ENCODE peak calls at places on chromosomes 13 and 19, in nine cellular contexts. O is uterus; T is lung; U is H9; K is CD4-positive, alpha-beta T cell; V is neural progenitor cell; Q is colonic mucosa; P is upper lobe of right lung; G is A673. X is an unnamed sample.

GRCh38 chr19:51546650-51547396 is 15.4 kb upstream of the SIGLEC6 start:
- DNase-seq in O (no peak), T (no peak), U (no peak), K (no peak), V (no peak), Q (no peak), P (no peak), G (no peak), X (no peak)

GRCh38 chr13:49711218-49711863 is 20.1 kb upstream of the EBPL start:
- DNase-seq in O (no peak), T (no peak), U (no peak), K (no peak), V (no peak), Q (no peak), P (no peak), G (no peak), X (no peak)

GRCh38 chr19:30664358-30665058 is 292.3 kb downstream of the ZNF536 start:
- DNase-seq in O (no peak), T (no peak), U (peak; percentile 53), K (no peak), V (peak; percentile 76), Q (no peak), P (no peak), G (peak; percentile 60), X (no peak)

GRCh38 chr13:51916962-51917361 is 55.2 kb downstream of the CCDC70 start:
- DNase-seq in O (no peak), T (no peak), U (peak; percentile 19), K (no peak), V (no peak), Q (no peak), P (no peak), G (no peak), X (no peak)

GRCh38 chr13:32211788-32212187 is 103.4 kb downstream of the ZAR1L start:
- DNase-seq in O (no peak), T (no peak), U (no peak), K (no peak), V (no peak), Q (no peak), P (no peak), G (no peak), X (no peak)

GRCh38 chr13:102651892-102652291 is 43.0 kb downstream of the METTL21C start:
- DNase-seq in O (peak; percentile 75), T (no peak), U (no peak), K (no peak), V (no peak), Q (no peak), P (no peak), G (peak; percentile 85), X (no peak)

GRCh38 chr19:56377105-56377924 is 16.0 kb downstream of the ZNF582 start:
- DNase-seq in O (no peak), T (no peak), U (no peak), K (no peak), V (no peak), Q (no peak), P (no peak), G (no peak), X (no peak)

GRCh38 chr13:22735381-22735995 is 445.3 kb upstream of the SGCG start:
- DNase-seq in O (no peak), T (no peak), U (peak; percentile 43), K (no peak), V (peak; percentile 30), Q (no peak), P (no peak), G (no peak), X (no peak)

GRCh38 chr13:31394491-31394890 is 194.7 kb downstream of the B3GLCT start:
- DNase-seq in O (no peak), T (no peak), U (no peak), K (no peak), V (no peak), Q (no peak), P (no peak), G (no peak), X (no peak)

GRCh38 chr13:94390881-94391280 is 88.6 kb downstream of the DCT start:
- DNase-seq in O (no peak), T (no peak), U (no peak), K (no peak), V (no peak), Q (no peak), P (no peak), G (no peak), X (no peak)

GRCh38 chr19:50008532-50008931 is 16.6 kb downstream of the VRK3 start:
- DNase-seq in O (no peak), T (no peak), U (peak; percentile 75), K (no peak), V (peak; percentile 50), Q (no peak), P (no peak), G (peak; percentile 49), X (no peak)

GRCh38 chr13:101640797-101641400 is 188.4 kb downstream of the ITGBL1 start:
- DNase-seq in O (no peak), T (no peak), U (no peak), K (no peak), V (no peak), Q (no peak), P (no peak), G (peak; percentile 74), X (no peak)

GRCh38 chr13:19587635-19588300 is 26.4 kb upstream of the TPTE2 start:
- DNase-seq in O (no peak), T (no peak), U (no peak), K (no peak), V (no peak), Q (no peak), P (no peak), G (peak; percentile 80), X (no peak)

GRCh38 chr19:3036119-3036794 is 7.2 kb upstream of the TLE2 start:
- DNase-seq in O (peak; percentile 95), T (peak; percentile 91), U (peak; percentile 95), K (peak; percentile 71), V (peak; percentile 99), Q (peak; percentile 94), P (peak; percentile 95), G (peak; percentile 95), X (peak; percentile 96)
- TF ChIP-seq CTCF in O (no peak), T (no peak), U (no peak), K (no peak), V (no peak), Q (no peak), P (no peak), G (no peak), X (no peak)

GRCh38 chr13:99041788-99042187 is 63.9 kb upstream of the DOCK9 start:
- DNase-seq in O (no peak), T (no peak), U (no peak), K (no peak), V (no peak), Q (no peak), P (no peak), G (no peak), X (no peak)

GRCh38 chr13:99037756-99038155 is 59.9 kb upstream of the DOCK9 start:
- DNase-seq in O (no peak), T (no peak), U (no peak), K (no peak), V (no peak), Q (no peak), P (no peak), G (no peak), X (no peak)

GRCh38 chr13:99040536-99041141 is 62.8 kb upstream of the DOCK9 start:
- DNase-seq in O (no peak), T (no peak), U (no peak), K (no peak), V (no peak), Q (no peak), P (no peak), G (no peak), X (no peak)

GRCh38 chr13:99041337-99041736 is 63.5 kb upstream of the DOCK9 start:
- DNase-seq in O (no peak), T (no peak), U (no peak), K (no peak), V (no peak), Q (no peak), P (no peak), G (no peak), X (no peak)

GRCh38 chr13:99039718-99040280 is 61.9 kb upstream of the DOCK9 start:
- DNase-seq in O (no peak), T (no peak), U (no peak), K (no peak), V (no peak), Q (no peak), P (no peak), G (no peak), X (no peak)
- H3K27me3 ChIP-seq in O (no peaks in the 10 kb centered on the region), T (no peaks in the 10 kb centered on the region), U (no peaks in the 10 kb centered on the region), K (no peaks in the 10 kb centered on the region), V (no peaks in the 10 kb centered on the region), Q (no peaks in the 10 kb centered on the region), P (no peaks in the 10 kb centered on the region), G (no peaks in the 10 kb centered on the region), X (no peaks in the 10 kb centered on the region)

DNA sequence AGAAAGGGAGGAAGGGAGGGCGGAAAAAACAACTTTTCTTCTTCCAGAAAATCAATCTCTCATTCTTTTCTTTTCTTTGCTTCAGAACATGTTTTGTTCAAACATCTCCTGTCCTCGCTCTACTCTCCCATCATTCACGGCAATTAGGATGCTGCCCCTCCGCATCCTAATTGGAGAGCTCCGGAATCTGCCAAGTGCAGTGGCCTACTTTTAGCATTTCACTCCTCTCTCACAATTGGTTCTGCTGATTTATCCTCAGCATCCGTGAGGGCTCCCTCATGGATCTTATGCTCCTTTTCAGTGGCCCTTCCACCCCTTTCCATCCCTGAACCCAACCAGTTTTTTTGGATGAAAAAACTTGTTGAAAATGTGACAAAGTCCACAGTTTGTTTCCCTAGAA is 22.4 kb downstream of the AMER2 start:
- DNase-seq in O (no peak), T (no peak), U (no peak), K (no peak), V (no peak), Q (no peak), P (no peak), G (no peak), X (no peak)
- H3K27ac ChIP-seq in O (no peak overlapping the region), T (no peak overlapping the region), U (no peak overlapping the region), K (no peak overlapping the region), V (no peak overlapping the region), Q (no peak overlapping the region), P (no peak overlapping the region), G (no peak overlapping the region), X (peak overlapping the region; percentile 70)

DNA sequence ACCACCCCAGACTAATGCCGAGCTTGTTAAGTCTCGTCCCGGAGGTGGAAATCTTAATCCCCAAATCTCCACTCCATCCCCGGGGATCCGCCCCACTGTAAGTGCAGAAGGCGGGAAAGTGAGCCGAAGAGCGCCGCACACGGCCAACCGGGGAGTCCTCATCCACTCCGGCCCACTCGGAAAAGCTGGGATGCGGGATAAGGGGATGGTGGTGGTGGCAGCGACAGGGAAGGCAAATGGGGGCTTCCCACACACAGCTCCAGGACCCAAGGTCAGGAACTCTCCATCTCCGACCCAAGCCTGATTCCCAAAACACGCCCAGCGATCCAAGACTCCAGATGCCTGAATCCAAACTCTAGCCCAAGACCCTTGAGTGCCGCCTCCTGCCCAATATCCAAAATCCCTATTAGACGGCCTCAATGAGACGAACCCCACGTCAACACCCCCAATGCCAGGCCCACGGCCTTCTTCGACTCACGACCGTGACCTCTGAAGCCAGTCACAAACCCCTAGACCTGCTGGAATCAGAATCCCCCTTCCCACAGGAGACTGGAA is 481 bp downstream of the FBL start:
- DNase-seq in O (no peak), T (no peak), U (no peak), K (no peak), V (peak; percentile 61), Q (no peak), P (peak; percentile 65), G (peak; percentile 58), X (no peak)
- TF ChIP-seq CTCF in O (no peak), T (no peak), U (no peak), K (no peak), V (no peak), Q (no peak), P (no peak), G (peak; percentile 19), X (no peak)

X was measured in dorsolateral prefrontal cortex.